ENCODE peak calls at places on chromosomes 4 and X, in five cellular contexts. Z is A549, L is sigmoid colon, F is upper lobe of left lung, U is tibial nerve. E is an unnamed sample.

GRCh38 chr4:154618708-154619315 is 6.4 kb upstream of the FGG start:
- DNase-seq in Z (peak), L (no peak), F (peak), U (peak), E (peak)

GRCh38 chrX:123236868-123237267 is 52.8 kb downstream of the GRIA3 start:
- DNase-seq in Z (no peak), L (no peak), F (no peak), U (no peak), E (no peak)

GRCh38 chr4:112894951-112895350 is 154.5 kb upstream of the ANK2 start:
- DNase-seq in Z (no peak), L (no peak), F (no peak), U (no peak), E (no peak)

GRCh38 chr4:167614866-167615265 is 380.6 kb upstream of the SPOCK3 start:
- DNase-seq in Z (no peak), L (no peak), F (no peak), U (no peak), E (no peak)

GRCh38 chr4:52712991-52713275 is 38.3 kb downstream of the ERVMER34-1 start:
- DNase-seq in Z (no peak), L (no peak), F (no peak), U (peak), E (no peak)

GRCh38 chrX:135596495-135596894 is 76.0 kb downstream of the INTS6L start:
- DNase-seq in Z (peak), L (no peak), F (no peak), U (no peak), E (peak)

GRCh38 chr4:17867259-17867658 is 56.5 kb downstream of the NCAPG start:
- DNase-seq in Z (no peak), L (no peak), F (no peak), U (no peak), E (no peak)

GRCh38 chr4:127007336-127007735 is 625.4 kb upstream of the INTU start:
- DNase-seq in Z (no peak), L (no peak), F (no peak), U (no peak), E (no peak)

GRCh38 chrX:37956223-37956622 is 50.1 kb upstream of the SYTL5 start:
- DNase-seq in Z (no peak), L (no peak), F (no peak), U (no peak), E (no peak)

GRCh38 chrX:116499780-116500179 is 37.0 kb upstream of the CT83 start:
- DNase-seq in Z (peak), L (no peak), F (peak), U (no peak), E (no peak)

GRCh38 chr4:136900706-136901105 is 631.6 kb downstream of the PCDH18 start:
- DNase-seq in Z (no peak), L (no peak), F (no peak), U (no peak), E (no peak)

GRCh38 chrX:110395877-110396276 is 37.2 kb downstream of the RTL9 start:
- DNase-seq in Z (no peak), L (no peak), F (no peak), U (no peak), E (no peak)

GRCh38 chr4:25913056-25913850 is 767 bp upstream of the SMIM20 start:
- DNase-seq in Z (no peak), L (peak), F (peak), U (peak), E (peak)

GRCh38 chrX:49919617-49920016 is 2.8 kb upstream of the CLCN5 start:
- DNase-seq in Z (peak), L (peak), F (peak), U (peak), E (peak)

GRCh38 chr4:19936471-19936870 is 315.2 kb upstream of the SLIT2 start:
- DNase-seq in Z (no peak), L (no peak), F (no peak), U (no peak), E (no peak)

GRCh38 chr4:87633239-87633638 is 16.8 kb upstream of the DMP1 start:
- DNase-seq in Z (peak), L (no peak), F (no peak), U (no peak), E (no peak)

GRCh38 chr4:158782539-158783360 is 13.9 kb downstream of the FNIP2 start:
- DNase-seq in Z (no peak), L (no peak), F (no peak), U (no peak), E (no peak)

GRCh38 chr4:176780995-176781738 is 11.6 kb downstream of the VEGFC start:
- DNase-seq in Z (peak), L (no peak), F (no peak), U (no peak), E (no peak)

GRCh38 chr4:29805245-29805644 is 914.9 kb upstream of the PCDH7 start:
- DNase-seq in Z (no peak), L (no peak), F (no peak), U (no peak), E (no peak)

GRCh38 chr4:10045481-10045880 is 24.2 kb upstream of the SLC2A9 start:
- DNase-seq in Z (peak), L (no peak), F (no peak), U (no peak), E (no peak)

GRCh38 chr4:184358521-184359232 is 115.7 kb downstream of the IRF2 start:
- DNase-seq in Z (no peak), L (no peak), F (no peak), U (no peak), E (no peak)

GRCh38 chrX:133265331-133265730 is 47.2 kb upstream of the TFDP3 start:
- DNase-seq in Z (no peak), L (no peak), F (no peak), U (no peak), E (no peak)

GRCh38 chr4:83219344-83219990 is 65.1 kb downstream of the COQ2 start:
- DNase-seq in Z (no peak), L (no peak), F (peak), U (no peak), E (peak)

GRCh38 chrX:38225093-38225492 is 4.4 kb upstream of the SRPX start:
- DNase-seq in Z (peak), L (no peak), F (no peak), U (no peak), E (no peak)

GRCh38 chr4:106384878-106385277 is 16.3 kb upstream of the GIMD1 start:
- DNase-seq in Z (no peak), L (no peak), F (no peak), U (no peak), E (no peak)

GRCh38 chr4:41432889-41433288 is 105.1 kb upstream of the LIMCH1 start:
- DNase-seq in Z (peak), L (no peak), F (no peak), U (no peak), E (no peak)

DNA sequence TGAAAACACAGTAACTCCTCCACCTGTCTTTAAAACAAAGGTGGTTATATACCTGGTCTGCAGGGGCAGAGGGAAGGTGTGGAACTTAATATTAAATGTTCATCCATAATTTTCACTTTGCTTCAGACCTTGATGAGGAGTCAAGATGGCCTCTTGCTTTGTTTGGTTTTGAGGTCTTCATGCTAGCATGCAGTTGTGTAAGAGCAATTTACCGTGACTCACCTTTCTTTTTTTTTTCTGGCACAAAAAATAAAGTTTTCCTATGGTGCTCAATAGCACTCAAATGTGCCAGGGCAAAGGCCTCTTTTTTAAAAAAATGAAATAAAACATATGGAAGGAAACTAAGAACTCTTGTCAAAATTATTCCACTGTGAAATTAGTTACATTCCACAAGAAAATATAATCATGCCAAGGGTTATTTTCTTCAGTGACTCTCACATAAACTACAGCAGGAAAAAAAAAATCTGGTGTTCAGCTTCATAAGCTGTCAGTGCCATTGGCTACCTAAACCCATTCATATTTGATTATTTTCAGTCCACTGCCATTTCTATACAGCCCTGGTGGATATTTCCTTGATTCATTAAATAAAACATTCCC is 128.2 kb downstream of the SLC7A11 start:
- DNase-seq in Z (no peak), L (no peak), F (no peak), U (no peak), E (no peak)
- TF ChIP-seq EP300 in Z (no peak), L (no peak), F (no peak), U (no peak), E (no peak)

DNA sequence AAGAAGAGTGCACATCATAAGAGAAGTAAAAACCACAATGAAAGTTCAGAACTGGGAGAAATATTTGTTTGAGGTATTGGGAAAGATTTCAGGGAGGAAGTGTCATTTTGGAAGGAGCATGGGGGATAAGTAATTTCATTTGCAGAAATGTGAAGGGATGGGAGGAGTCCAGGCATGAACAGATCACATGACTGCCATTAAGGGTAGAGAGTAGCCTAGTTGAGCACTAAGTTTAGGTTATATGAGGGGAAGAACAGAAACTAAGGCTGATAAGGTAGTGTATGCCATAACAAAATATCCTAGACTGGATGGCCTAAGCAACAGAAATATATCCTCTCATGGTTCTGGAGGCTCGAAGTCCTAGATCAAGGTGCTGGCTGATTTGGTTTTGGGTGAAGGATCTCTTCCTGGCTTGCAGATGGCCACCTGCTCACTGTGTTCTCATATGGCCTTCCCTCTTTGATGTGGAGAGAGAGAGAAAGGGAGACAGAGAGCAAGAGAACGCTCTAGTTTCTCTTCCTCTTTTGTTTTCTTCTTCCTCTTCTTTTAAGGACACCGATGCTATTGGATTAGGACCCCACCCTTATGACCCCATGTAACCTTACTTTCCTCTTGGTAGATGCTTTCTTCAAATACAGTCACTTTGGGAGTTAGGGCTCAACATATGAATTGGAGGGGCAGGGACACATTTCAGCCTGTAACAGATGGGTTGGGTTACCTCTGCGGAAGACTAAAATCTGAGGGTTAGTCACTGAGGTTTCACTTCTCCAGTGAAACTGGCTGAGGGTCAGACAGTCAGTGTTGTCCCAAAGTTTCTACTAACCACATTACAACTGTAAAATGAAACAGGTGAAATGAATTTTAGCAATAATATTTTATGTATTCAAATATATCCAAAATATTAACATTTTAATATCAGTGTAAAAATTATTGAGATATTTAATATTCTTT is 77.9 kb downstream of the EGF start:
- DNase-seq in Z (no peak), L (no peak), F (no peak), U (no peak), E (no peak)
- TF ChIP-seq EP300 in Z (no peak), L (no peak), F (no peak), U (no peak), E (no peak)

GRCh38 chr4:64588507-64588906 is 179.3 kb upstream of the TECRL start:
- DNase-seq in Z (no peak), L (no peak), F (no peak), U (no peak), E (no peak)
- TF ChIP-seq EP300 in Z (no peak), L (no peak), F (no peak), U (no peak), E (no peak)

GRCh38 chr4:74375824-74376426 is 11.0 kb downstream of the EREG start:
- DNase-seq in Z (no peak), L (no peak), F (no peak), U (no peak), E (peak)

GRCh38 chr4:74376888-74377483 is 12.0 kb downstream of the EREG start:
- DNase-seq in Z (peak), L (no peak), F (no peak), U (no peak), E (no peak)

GRCh38 chr4:74377714-74378113 is 12.8 kb downstream of the EREG start:
- DNase-seq in Z (no peak), L (no peak), F (no peak), U (no peak), E (no peak)

GRCh38 chr4:74374128-74374527 is 9.2 kb downstream of the EREG start:
- DNase-seq in Z (no peak), L (no peak), F (no peak), U (no peak), E (no peak)

GRCh38 chr4:74374561-74375327 is 9.8 kb downstream of the EREG start:
- DNase-seq in Z (peak), L (peak), F (peak), U (no peak), E (peak)
- TF ChIP-seq EP300 in Z (peak), L (no peak), F (peak), U (no peak), E (no peak)

DNA sequence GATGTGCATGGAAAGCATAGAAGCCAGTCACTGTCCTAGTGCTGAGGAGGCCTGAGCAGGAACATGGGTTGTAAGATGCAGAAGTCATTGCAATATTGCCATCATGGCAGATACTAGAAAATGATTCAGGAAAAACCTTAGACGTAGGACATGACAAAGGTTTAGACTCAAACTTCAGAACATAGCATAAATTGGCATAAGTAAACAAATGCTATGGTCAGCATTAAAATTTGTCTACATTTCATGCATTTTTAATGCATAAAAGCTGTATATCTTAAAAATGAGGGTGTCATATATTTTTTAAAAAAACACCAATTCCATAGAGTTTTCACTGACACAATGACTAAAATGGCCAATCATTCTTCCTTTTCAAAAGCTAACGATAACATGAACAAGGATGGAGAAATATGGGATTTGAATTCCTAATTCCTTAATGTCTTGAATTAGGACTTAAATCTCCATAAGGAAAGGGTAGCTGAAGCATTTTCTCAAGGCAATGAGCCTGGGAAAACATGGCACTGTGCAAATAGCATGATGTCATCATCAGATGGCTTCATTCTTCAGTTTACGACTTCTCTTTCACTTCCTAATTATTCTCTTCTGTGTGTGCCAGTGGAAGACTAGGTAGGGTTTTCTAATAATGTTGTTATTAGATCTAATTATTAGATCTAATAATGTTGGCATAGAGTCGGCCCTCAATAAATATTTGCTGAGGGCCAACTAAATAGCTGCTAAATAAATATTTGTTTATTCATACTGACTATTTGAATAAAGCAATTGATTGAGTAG is 125.1 kb upstream of the FRG1 start:
- DNase-seq in Z (no peak), L (no peak), F (no peak), U (no peak), E (no peak)
- TF ChIP-seq EP300 in Z (no peak), L (no peak), F (no peak), U (no peak), E (no peak)

GRCh38 chr4:150948069-150948468 is 67.0 kb downstream of the LRBA start:
- DNase-seq in Z (no peak), L (no peak), F (no peak), U (no peak), E (no peak)
- TF ChIP-seq EP300 in Z (no peak), L (no peak), F (no peak), U (no peak), E (no peak)

GRCh38 chrX:46185923-46186810 is 359.1 kb downstream of the ZNF674 start:
- DNase-seq in Z (no peak), L (no peak), F (no peak), U (no peak), E (no peak)

GRCh38 chrX:46178763-46179162 is 366.5 kb downstream of the ZNF674 start:
- DNase-seq in Z (no peak), L (no peak), F (no peak), U (no peak), E (no peak)

GRCh38 chrX:46179748-46180147 is 365.5 kb downstream of the ZNF674 start:
- DNase-seq in Z (no peak), L (no peak), F (no peak), U (no peak), E (no peak)

GRCh38 chrX:46184749-46185148 is 360.5 kb downstream of the ZNF674 start:
- DNase-seq in Z (no peak), L (no peak), F (no peak), U (no peak), E (no peak)

DNA sequence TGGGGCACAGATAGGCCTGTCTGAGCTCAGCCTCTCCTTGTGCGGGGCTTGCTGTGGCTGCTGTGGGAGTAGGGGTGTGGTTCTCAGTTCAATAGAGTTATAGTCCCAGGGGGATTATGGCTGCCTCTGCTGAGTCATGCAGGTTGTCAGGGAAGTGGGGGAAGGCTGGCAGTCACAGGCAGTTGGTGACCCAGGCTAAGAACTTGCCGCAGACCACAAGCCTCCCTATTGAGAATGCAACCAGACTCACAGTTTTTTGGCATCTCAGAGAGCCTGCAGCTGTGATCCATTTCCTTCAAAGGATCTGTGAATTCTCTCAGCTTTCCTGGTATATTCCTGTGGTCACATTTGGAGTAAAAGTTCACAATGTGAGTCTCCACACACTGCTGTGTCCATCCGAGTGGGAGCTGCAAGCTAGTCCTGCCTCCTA is 364.9 kb downstream of the ZNF674 start:
- DNase-seq in Z (peak), L (no peak), F (no peak), U (no peak), E (no peak)
- TF ChIP-seq EP300 in Z (no peak), L (no peak), F (no peak), U (no peak), E (no peak)

DNA sequence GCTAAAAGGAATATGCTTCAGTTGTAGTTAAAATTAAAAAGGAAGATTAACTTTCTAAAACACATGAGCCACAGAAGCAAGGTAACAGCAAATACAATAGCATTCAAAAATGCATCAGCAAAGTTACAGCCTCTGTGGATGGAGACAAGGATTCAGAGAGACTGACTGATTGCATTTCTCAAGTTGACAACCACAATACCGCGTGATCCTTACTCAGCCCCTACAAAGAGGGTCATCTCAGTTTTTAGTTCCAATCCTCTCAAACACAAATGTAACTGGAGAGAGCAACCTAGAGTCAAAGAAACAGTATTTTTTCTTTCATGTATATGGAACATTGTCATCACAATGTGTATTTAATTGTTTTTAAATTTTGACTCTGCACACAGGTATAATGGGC is 14.2 kb upstream of the C1QTNF7 start:
- DNase-seq in Z (no peak), L (no peak), F (no peak), U (no peak), E (no peak)
- TF ChIP-seq EP300 in Z (no peak), L (no peak), F (no peak), U (no peak), E (no peak)

DNA sequence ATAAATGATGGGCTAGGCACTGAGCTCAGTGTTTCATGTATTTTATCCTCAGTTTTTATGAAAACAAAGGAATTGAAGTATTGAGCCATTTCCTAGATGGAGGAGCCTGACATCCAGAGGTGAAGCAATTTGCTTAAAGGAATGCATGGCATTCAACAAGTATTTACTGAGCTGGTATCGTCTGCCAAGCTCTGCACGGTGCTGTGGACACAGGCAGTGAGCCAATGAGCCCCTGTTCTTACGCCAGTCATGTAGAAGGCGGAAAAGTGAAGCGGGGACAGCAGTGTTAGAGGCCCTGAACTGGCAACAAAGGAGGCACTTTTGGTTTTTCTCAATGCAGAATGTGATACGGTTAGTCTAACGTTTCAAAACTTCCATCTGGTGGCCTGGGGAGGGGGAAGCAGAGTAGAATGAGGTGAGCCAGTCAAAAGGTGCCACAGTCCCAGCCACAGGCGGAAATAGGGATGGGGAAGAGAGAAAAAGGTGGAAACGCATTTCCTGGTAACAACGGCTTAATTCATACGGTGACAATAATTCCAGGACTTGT is 134.1 kb downstream of the AFAP1 start:
- DNase-seq in Z (peak), L (no peak), F (peak), U (no peak), E (no peak)
- TF ChIP-seq EP300 in Z (peak), L (no peak), F (no peak), U (peak), E (no peak)